ENCODE peak calls at places on chromosome 1, in five cellular contexts. One of them, this sample, is unnamed.

GRCh38 chr1:74683656-74684055 is 10.1 kb upstream of the ERICH3 start:
- DNase-seq in heart left ventricle: no peak
- DNase-seq in upper lobe of left lung: no peak
- DNase-seq in ovary: no peak
- DNase-seq in A549: no peak
- DNase-seq in this sample: no peak

GRCh38 chr1:87273291-87273690 is 55.4 kb upstream of the LMO4 start:
- DNase-seq in heart left ventricle: no peak
- DNase-seq in upper lobe of left lung: no peak
- DNase-seq in ovary: no peak
- DNase-seq in A549: no peak
- DNase-seq in this sample: no peak

GRCh38 chr1:207431508-207431907 is 22.6 kb upstream of the CR2 start:
- DNase-seq in heart left ventricle: no peak
- DNase-seq in upper lobe of left lung: no peak
- DNase-seq in ovary: no peak
- DNase-seq in A549: no peak
- DNase-seq in this sample: no peak

GRCh38 chr1:64539808-64540207 is 69.9 kb downstream of the CACHD1 start:
- DNase-seq in heart left ventricle: peak; percentile 76
- DNase-seq in upper lobe of left lung: peak; percentile 76
- DNase-seq in ovary: peak; percentile 79
- DNase-seq in A549: no peak
- DNase-seq in this sample: peak; percentile 78

GRCh38 chr1:28807986-28808385 is 4.0 kb upstream of the OPRD1 start:
- DNase-seq in heart left ventricle: no peak
- DNase-seq in upper lobe of left lung: no peak
- DNase-seq in ovary: no peak
- DNase-seq in A549: no peak
- DNase-seq in this sample: no peak

GRCh38 chr1:83545450-83545849 is 453.5 kb downstream of the TTLL7 start:
- DNase-seq in heart left ventricle: no peak
- DNase-seq in upper lobe of left lung: no peak
- DNase-seq in ovary: no peak
- DNase-seq in A549: peak; percentile 1
- DNase-seq in this sample: no peak

GRCh38 chr1:224644553-224645154 is 28.5 kb downstream of the CNIH3 start:
- DNase-seq in heart left ventricle: no peak
- DNase-seq in upper lobe of left lung: no peak
- DNase-seq in ovary: no peak
- DNase-seq in A549: peak; percentile 65
- DNase-seq in this sample: no peak

GRCh38 chr1:30748098-30748698 is 9.4 kb downstream of the LAPTM5 start:
- DNase-seq in heart left ventricle: no peak
- DNase-seq in upper lobe of left lung: no peak
- DNase-seq in ovary: no peak
- DNase-seq in A549: no peak
- DNase-seq in this sample: no peak

GRCh38 chr1:22535399-22535798 is 27.9 kb upstream of the EPHA8 start:
- DNase-seq in heart left ventricle: no peak
- DNase-seq in upper lobe of left lung: no peak
- DNase-seq in ovary: no peak
- DNase-seq in A549: no peak
- DNase-seq in this sample: no peak

GRCh38 chr1:20983297-20983889 is 193.3 kb downstream of the EIF4G3 start:
- DNase-seq in heart left ventricle: no peak
- DNase-seq in upper lobe of left lung: no peak
- DNase-seq in ovary: no peak
- DNase-seq in A549: peak; percentile 5
- DNase-seq in this sample: no peak

GRCh38 chr1:115797491-115797890 is 29.0 kb upstream of the CASQ2 start:
- DNase-seq in heart left ventricle: no peak
- DNase-seq in upper lobe of left lung: no peak
- DNase-seq in ovary: no peak
- DNase-seq in A549: no peak
- DNase-seq in this sample: no peak

GRCh38 chr1:45840704-45841103 is 37.3 kb downstream of the MAST2 start:
- DNase-seq in heart left ventricle: no peak
- DNase-seq in upper lobe of left lung: no peak
- DNase-seq in ovary: no peak
- DNase-seq in A549: no peak
- DNase-seq in this sample: no peak

GRCh38 chr1:151039527-151039926 is 3.1 kb downstream of the BNIPL start:
- DNase-seq in heart left ventricle: no peak
- DNase-seq in upper lobe of left lung: no peak
- DNase-seq in ovary: no peak
- DNase-seq in A549: no peak
- DNase-seq in this sample: no peak

GRCh38 chr1:117587479-117588356 is 18.1 kb upstream of the TENT5C start:
- DNase-seq in heart left ventricle: no peak
- DNase-seq in upper lobe of left lung: no peak
- DNase-seq in ovary: no peak
- DNase-seq in A549: no peak
- DNase-seq in this sample: no peak

GRCh38 chr1:32701421-32701911 is 1.1 kb downstream of the SYNC start:
- DNase-seq in heart left ventricle: peak; percentile 37
- DNase-seq in upper lobe of left lung: peak; percentile 35
- DNase-seq in ovary: peak; percentile 32
- DNase-seq in A549: no peak
- DNase-seq in this sample: no peak

GRCh38 chr1:196387766-196388165 is 220.5 kb downstream of the KCNT2 start:
- DNase-seq in heart left ventricle: no peak
- DNase-seq in upper lobe of left lung: no peak
- DNase-seq in ovary: no peak
- DNase-seq in A549: no peak
- DNase-seq in this sample: no peak

GRCh38 chr1:196393742-196394141 is 214.5 kb downstream of the KCNT2 start:
- DNase-seq in heart left ventricle: no peak
- DNase-seq in upper lobe of left lung: no peak
- DNase-seq in ovary: peak; percentile 31
- DNase-seq in A549: no peak
- DNase-seq in this sample: no peak

DNA sequence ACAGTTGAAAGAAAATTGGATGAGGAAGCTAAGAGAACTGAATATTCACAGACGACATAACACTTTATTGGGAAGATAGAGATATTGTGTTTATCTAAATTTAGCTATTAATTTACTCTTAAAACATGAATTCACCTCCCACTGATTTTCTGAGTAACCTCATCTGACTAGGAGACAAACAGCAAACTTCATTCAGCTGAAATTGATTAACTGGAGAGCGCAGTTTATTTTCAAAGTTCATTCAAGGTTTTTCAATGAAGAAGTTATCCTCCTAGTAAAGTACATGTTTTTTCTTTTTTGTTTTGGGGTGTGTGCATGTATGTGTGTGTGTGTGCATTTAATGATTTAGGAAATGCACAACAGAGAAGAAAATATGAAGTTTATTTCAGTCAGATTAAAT is 215.0 kb downstream of the KCNT2 start:
- DNase-seq in heart left ventricle: no peak
- DNase-seq in upper lobe of left lung: no peak
- DNase-seq in ovary: no peak
- DNase-seq in A549: no peak
- DNase-seq in this sample: no peak
- TF ChIP-seq POLR2A in heart left ventricle: no peak
- TF ChIP-seq POLR2A in upper lobe of left lung: no peak
- TF ChIP-seq POLR2A in ovary: no peak
- TF ChIP-seq POLR2A in A549: no peak
- TF ChIP-seq POLR2A in this sample: no peak

GRCh38 chr1:161200421-161200991 is 1.7 kb upstream of the ADAMTS4 start:
- DNase-seq in heart left ventricle: no peak
- DNase-seq in upper lobe of left lung: no peak
- DNase-seq in ovary: no peak
- DNase-seq in A549: no peak
- DNase-seq in this sample: no peak

GRCh38 chr1:161198206-161198876 is 513 bp downstream of the ADAMTS4 start:
- DNase-seq in heart left ventricle: peak; percentile 53
- DNase-seq in upper lobe of left lung: no peak
- DNase-seq in ovary: peak; percentile 50
- DNase-seq in A549: no peak
- DNase-seq in this sample: peak; percentile 30

GRCh38 chr1:161197560-161198205 is 1.2 kb downstream of the ADAMTS4 start:
- DNase-seq in heart left ventricle: no peak
- DNase-seq in upper lobe of left lung: no peak
- DNase-seq in ovary: no peak
- DNase-seq in A549: no peak
- DNase-seq in this sample: no peak

GRCh38 chr1:161199506-161200119 is 759 bp upstream of the ADAMTS4 start:
- DNase-seq in heart left ventricle: no peak
- DNase-seq in upper lobe of left lung: no peak
- DNase-seq in ovary: no peak
- DNase-seq in A549: no peak
- DNase-seq in this sample: no peak

GRCh38 chr1:161198877-161199431 is at the start of gene ADAMTS4:
- DNase-seq in heart left ventricle: peak; percentile 87
- DNase-seq in upper lobe of left lung: no peak
- DNase-seq in ovary: peak; percentile 85
- DNase-seq in A549: no peak
- DNase-seq in this sample: no peak
- TF ChIP-seq POLR2A in heart left ventricle: peak; percentile 83
- TF ChIP-seq POLR2A in upper lobe of left lung: no peak
- TF ChIP-seq POLR2A in ovary: peak; percentile 97
- TF ChIP-seq POLR2A in A549: no peak
- TF ChIP-seq POLR2A in this sample: peak; percentile 73

DNA sequence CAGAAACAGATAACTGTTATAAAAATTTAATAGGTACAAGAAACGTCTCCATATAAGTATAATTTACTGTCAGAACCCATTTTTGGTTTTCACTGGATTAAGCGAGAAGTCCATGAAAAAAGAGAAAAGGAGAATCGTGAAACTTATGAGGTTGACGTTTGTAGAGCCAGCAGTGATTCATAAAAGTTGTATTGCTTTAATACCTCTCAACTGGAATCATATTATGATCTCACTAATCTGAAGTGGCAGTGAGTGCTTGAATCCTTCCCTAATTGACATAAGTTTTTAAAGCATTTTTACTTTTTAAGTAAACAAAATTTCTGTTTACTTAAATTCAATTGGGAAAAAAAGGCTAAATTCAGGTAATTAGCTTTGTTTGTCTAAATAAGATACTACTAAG is 315.3 kb downstream of the TPR start:
- DNase-seq in heart left ventricle: no peak
- DNase-seq in upper lobe of left lung: no peak
- DNase-seq in ovary: no peak
- DNase-seq in A549: no peak
- DNase-seq in this sample: no peak
- TF ChIP-seq POLR2A in heart left ventricle: no peak
- TF ChIP-seq POLR2A in upper lobe of left lung: no peak
- TF ChIP-seq POLR2A in ovary: no peak
- TF ChIP-seq POLR2A in A549: no peak
- TF ChIP-seq POLR2A in this sample: no peak

GRCh38 chr1:19124273-19124672 is 85.8 kb downstream of the UBR4 start:
- DNase-seq in heart left ventricle: no peak
- DNase-seq in upper lobe of left lung: no peak
- DNase-seq in ovary: no peak
- DNase-seq in A549: no peak
- DNase-seq in this sample: no peak
- TF ChIP-seq POLR2A in heart left ventricle: no peak
- TF ChIP-seq POLR2A in upper lobe of left lung: no peak
- TF ChIP-seq POLR2A in ovary: no peak
- TF ChIP-seq POLR2A in A549: no peak
- TF ChIP-seq POLR2A in this sample: no peak

GRCh38 chr1:161121042-161121441 is 3.1 kb downstream of the NIT1 start:
- DNase-seq in heart left ventricle: no peak
- DNase-seq in upper lobe of left lung: no peak
- DNase-seq in ovary: no peak
- DNase-seq in A549: no peak
- DNase-seq in this sample: no peak

GRCh38 chr1:161119017-161119378 is 1.1 kb downstream of the NIT1 start:
- DNase-seq in heart left ventricle: peak; percentile 69
- DNase-seq in upper lobe of left lung: no peak
- DNase-seq in ovary: no peak
- DNase-seq in A549: no peak
- DNase-seq in this sample: peak; percentile 61

GRCh38 chr1:161117681-161118581 is at the start of the genes NIT1 and PFDN2:
- DNase-seq in heart left ventricle: peak; percentile 90
- DNase-seq in upper lobe of left lung: peak; percentile 90
- DNase-seq in ovary: peak; percentile 84
- DNase-seq in A549: peak; percentile 85
- DNase-seq in this sample: peak; percentile 91

GRCh38 chr1:161121838-161122237 is 3.9 kb downstream of the NIT1 start:
- DNase-seq in heart left ventricle: no peak
- DNase-seq in upper lobe of left lung: no peak
- DNase-seq in ovary: no peak
- DNase-seq in A549: no peak
- DNase-seq in this sample: no peak

DNA sequence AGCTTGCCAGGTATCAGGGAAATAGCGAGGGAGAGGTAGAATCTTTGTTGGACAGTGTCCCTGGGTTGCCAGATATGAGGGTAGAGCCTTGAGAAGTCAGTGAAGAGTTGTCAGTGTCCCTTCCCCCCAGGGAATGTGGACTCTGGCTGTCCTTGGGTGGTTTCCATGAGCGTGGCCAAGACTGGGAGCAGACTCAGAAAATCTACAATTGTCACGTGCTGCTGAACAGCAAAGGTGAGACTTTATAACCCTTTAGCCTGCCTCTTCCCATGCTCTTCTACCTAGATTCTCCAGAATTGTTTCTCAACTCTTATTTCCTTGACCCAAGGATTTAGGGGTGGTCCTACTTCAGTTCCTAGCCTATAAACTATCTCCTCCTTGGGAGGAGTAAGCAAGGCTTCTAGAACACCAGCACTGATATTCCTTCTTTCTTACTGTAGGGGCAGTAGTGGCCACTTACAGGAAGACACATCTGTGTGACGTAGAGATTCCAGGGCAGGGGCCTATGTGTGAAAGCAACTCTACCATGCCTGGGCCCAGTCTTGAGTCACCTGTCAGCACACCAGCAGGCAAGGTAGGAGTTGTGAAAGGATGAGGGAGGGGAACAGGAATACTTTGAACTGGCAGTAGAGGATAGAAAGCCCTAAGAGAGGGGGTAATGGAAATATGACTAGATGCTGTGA is 1.6 kb downstream of the NIT1 start:
- DNase-seq in heart left ventricle: no peak
- DNase-seq in upper lobe of left lung: peak; percentile 32
- DNase-seq in ovary: no peak
- DNase-seq in A549: peak; percentile 89
- DNase-seq in this sample: peak; percentile 75
- TF ChIP-seq POLR2A in heart left ventricle: no peak
- TF ChIP-seq POLR2A in upper lobe of left lung: no peak
- TF ChIP-seq POLR2A in ovary: no peak
- TF ChIP-seq POLR2A in A549: no peak
- TF ChIP-seq POLR2A in this sample: no peak

This sample was measured in right lobe of liver.